ENCODE peak calls at places on chromosomes 2 and 18, in ten cellular contexts. V, J, K, M, S, Y, U, H, G and O are unnamed samples.

GRCh38 chr2:66830881-66831280 is 396.0 kb downstream of the MEIS1 start:
- DNase-seq in M (no peak), H (no peak), Y (no peak), S (no peak), G (no peak), V (no peak), K (no peak), J (no peak), U (no peak), O (no peak)

GRCh38 chr2:38509322-38509946 is 93.3 kb downstream of the HNRNPLL start:
- DNase-seq in Y (no peak), J (no peak), S (no peak), U (no peak), M (no peak), G (no peak), K (peak), V (no peak), H (peak), O (no peak)

GRCh38 chr2:10490806-10491291 is 42.7 kb upstream of the ODC1 start:
- DNase-seq in J (peak), U (no peak), M (peak), S (peak), V (no peak), G (peak), H (no peak), K (no peak), Y (peak), O (no peak)

GRCh38 chr2:85741811-85742507 is 11.8 kb upstream of the ATOH8 start:
- DNase-seq in S (peak), V (no peak), U (no peak), J (peak), G (no peak), Y (peak), H (no peak), M (peak), K (peak), O (no peak)

GRCh38 chr2:160252278-160252887 is 52.3 kb upstream of the ITGB6 start:
- DNase-seq in K (peak), Y (no peak), H (peak), S (no peak), G (no peak), M (no peak), J (no peak), V (no peak), U (no peak), O (peak)

GRCh38 chr2:43129676-43130547 is 96.5 kb downstream of the ZFP36L2 start:
- DNase-seq in H (no peak), U (no peak), Y (peak), G (peak), S (no peak), M (peak), K (no peak), V (no peak), J (peak), O (no peak)

GRCh38 chr2:189849550-189849949 is 65.3 kb downstream of the PMS1 start:
- DNase-seq in Y (no peak), M (no peak), G (no peak), J (no peak), S (no peak), U (no peak), H (no peak), V (no peak), K (no peak), O (no peak)

GRCh38 chr2:84393829-84394228 is 65.3 kb downstream of the SUCLG1 start:
- DNase-seq in G (no peak), U (no peak), K (no peak), H (no peak), M (no peak), Y (no peak), J (no peak), S (no peak), V (no peak), O (no peak)

GRCh38 chr18:53458266-53458665 is 766.2 kb downstream of the MBD2 start:
- DNase-seq in U (no peak), Y (no peak), J (no peak), K (no peak), H (no peak), V (no peak), S (no peak), M (no peak), G (no peak), O (no peak)

GRCh38 chr18:363327-364115 is 95.7 kb upstream of the THOC1 start:
- DNase-seq in G (no peak), J (no peak), K (peak), V (no peak), H (no peak), M (no peak), U (no peak), S (no peak), Y (no peak), O (no peak)

GRCh38 chr2:28224648-28225471 is 167.8 kb upstream of the FOSL2 start:
- DNase-seq in S (no peak), J (no peak), U (no peak), Y (no peak), G (no peak), M (no peak), H (no peak), K (no peak), V (no peak), O (no peak)

GRCh38 chr2:120283649-120284048 is 31.0 kb downstream of the RALB start:
- DNase-seq in S (no peak), U (no peak), G (no peak), J (no peak), Y (no peak), H (no peak), K (no peak), M (no peak), V (no peak), O (peak)

GRCh38 chr2:107721178-107721577 is 105.5 kb upstream of the RGPD4 start:
- DNase-seq in V (no peak), H (no peak), U (no peak), G (no peak), M (no peak), K (no peak), S (no peak), Y (no peak), J (no peak), O (no peak)

GRCh38 chr2:46779447-46779941 is 136.1 kb downstream of the MCFD2 start:
- DNase-seq in Y (no peak), S (no peak), K (peak), M (no peak), U (no peak), H (no peak), V (no peak), J (no peak), G (no peak), O (no peak)

GRCh38 chr2:120972286-120972685 is 236.6 kb downstream of the GLI2 start:
- DNase-seq in M (no peak), V (no peak), J (no peak), K (no peak), H (no peak), U (no peak), Y (no peak), G (no peak), S (no peak), O (no peak)

GRCh38 chr18:75521808-75522207 is 94.3 kb upstream of the SMIM21 start:
- DNase-seq in V (no peak), H (no peak), J (no peak), Y (no peak), G (no peak), K (no peak), U (no peak), S (no peak), M (no peak), O (peak)

GRCh38 chr2:191049728-191050639 is 36.0 kb upstream of the STAT1 start:
- DNase-seq in J (no peak), M (no peak), K (peak), H (no peak), S (no peak), V (no peak), U (no peak), Y (peak), G (no peak), O (no peak)

GRCh38 chr2:31138037-31138962 is at the start of gene GALNT14:
- DNase-seq in U (peak), M (peak), Y (peak), J (peak), V (peak), K (no peak), S (peak), H (no peak), G (peak), O (peak)

GRCh38 chr18:31740180-31740579 is 20.5 kb downstream of the SLC25A52 start:
- DNase-seq in S (no peak), M (peak), K (no peak), V (no peak), J (no peak), H (no peak), U (no peak), Y (no peak), G (no peak), O (peak)

GRCh38 chr2:53504507-53504906 is 263.1 kb upstream of the CHAC2 start:
- DNase-seq in V (no peak), H (no peak), K (no peak), S (no peak), Y (no peak), M (no peak), G (no peak), J (no peak), U (no peak), O (no peak)

GRCh38 chr18:69854455-69854854 is 93.2 kb downstream of the CD226 start:
- DNase-seq in V (no peak), K (no peak), H (no peak), J (no peak), Y (no peak), G (no peak), U (no peak), M (no peak), S (no peak), O (peak)

GRCh38 chr18:69853061-69853460 is 94.6 kb downstream of the CD226 start:
- DNase-seq in Y (no peak), H (no peak), V (no peak), K (no peak), M (no peak), U (no peak), S (no peak), J (no peak), G (no peak), O (no peak)

DNA sequence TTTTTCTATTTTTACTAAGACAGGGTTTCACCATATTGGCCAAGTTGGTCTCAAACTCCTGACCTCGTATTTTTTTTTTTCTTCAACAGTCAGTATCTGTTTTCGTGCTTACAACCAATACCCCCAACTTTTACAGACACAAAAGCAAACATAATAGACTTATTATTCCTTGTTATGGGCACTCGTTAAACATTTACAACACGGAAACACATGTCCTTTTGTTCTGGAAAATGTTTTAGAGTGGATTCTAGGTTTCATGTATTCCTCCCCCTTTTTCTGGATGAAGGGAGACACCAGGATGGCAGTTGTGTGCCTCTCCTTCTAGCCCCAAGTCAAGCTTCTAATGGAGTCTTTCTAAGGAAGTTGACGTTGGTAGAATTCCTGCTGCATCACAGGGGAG is 88.8 kb downstream of the CD226 start:
- DNase-seq in M (no peak), H (no peak), V (no peak), Y (no peak), G (no peak), J (no peak), S (no peak), U (no peak), K (no peak), O (no peak)
- TF ChIP-seq POLR2AphosphoS5 in M (no peak), H (no peak), V (no peak), Y (no peak), G (no peak), J (no peak), S (no peak), U (no peak), K (no peak), O (no peak)

GRCh38 chr2:240618776-240619175 is 6.5 kb upstream of the GPR35 start:
- DNase-seq in K (no peak), S (no peak), J (no peak), U (no peak), H (no peak), G (no peak), Y (no peak), M (no peak), V (no peak), O (no peak)
- TF ChIP-seq POLR2AphosphoS5 in K (no peak), S (no peak), J (no peak), U (no peak), H (no peak), G (no peak), Y (no peak), M (no peak), V (no peak), O (no peak)

GRCh38 chr2:109320195-109320935 is 191.4 kb downstream of the SH3RF3 start:
- DNase-seq in Y (no peak), G (no peak), H (no peak), J (no peak), S (no peak), M (no peak), K (no peak), V (no peak), U (no peak), O (no peak)

GRCh38 chr2:109316091-109316490 is 187.1 kb downstream of the SH3RF3 start:
- DNase-seq in S (no peak), M (no peak), V (no peak), H (no peak), Y (no peak), K (no peak), G (no peak), U (no peak), J (no peak), O (no peak)

GRCh38 chr2:109318949-109319342 is 189.9 kb downstream of the SH3RF3 start:
- DNase-seq in M (no peak), S (no peak), J (no peak), H (no peak), K (no peak), G (no peak), V (no peak), U (no peak), Y (no peak), O (no peak)

GRCh38 chr2:109317471-109318090 is 188.6 kb downstream of the SH3RF3 start:
- DNase-seq in M (no peak), G (no peak), S (no peak), V (no peak), U (no peak), Y (no peak), K (no peak), H (no peak), J (no peak), O (no peak)

GRCh38 chr2:109318150-109318948 is 189.3 kb downstream of the SH3RF3 start:
- DNase-seq in J (peak), H (no peak), G (no peak), M (peak), Y (peak), V (no peak), S (peak), U (no peak), K (no peak), O (no peak)
- TF ChIP-seq POLR2AphosphoS5 in J (no peak), H (no peak), G (no peak), M (peak), Y (peak), V (no peak), S (peak), U (no peak), K (no peak), O (no peak)

GRCh38 chr2:69083126-69083733 is 70.3 kb downstream of the ANTXR1 start:
- DNase-seq in H (no peak), V (no peak), J (no peak), U (no peak), M (no peak), Y (no peak), G (no peak), S (no peak), K (peak), O (no peak)
- TF ChIP-seq POLR2AphosphoS5 in H (no peak), V (no peak), J (peak), U (no peak), M (no peak), Y (no peak), G (no peak), S (peak), K (peak), O (no peak)

GRCh38 chr2:230137902-230138539 is 69.3 kb upstream of the SLC16A14 start:
- DNase-seq in G (no peak), M (no peak), U (no peak), K (no peak), V (no peak), J (no peak), Y (no peak), S (no peak), H (no peak), O (no peak)
- TF ChIP-seq POLR2AphosphoS5 in G (no peak), M (no peak), U (no peak), K (no peak), V (no peak), J (no peak), Y (no peak), S (no peak), H (no peak), O (no peak)

DNA sequence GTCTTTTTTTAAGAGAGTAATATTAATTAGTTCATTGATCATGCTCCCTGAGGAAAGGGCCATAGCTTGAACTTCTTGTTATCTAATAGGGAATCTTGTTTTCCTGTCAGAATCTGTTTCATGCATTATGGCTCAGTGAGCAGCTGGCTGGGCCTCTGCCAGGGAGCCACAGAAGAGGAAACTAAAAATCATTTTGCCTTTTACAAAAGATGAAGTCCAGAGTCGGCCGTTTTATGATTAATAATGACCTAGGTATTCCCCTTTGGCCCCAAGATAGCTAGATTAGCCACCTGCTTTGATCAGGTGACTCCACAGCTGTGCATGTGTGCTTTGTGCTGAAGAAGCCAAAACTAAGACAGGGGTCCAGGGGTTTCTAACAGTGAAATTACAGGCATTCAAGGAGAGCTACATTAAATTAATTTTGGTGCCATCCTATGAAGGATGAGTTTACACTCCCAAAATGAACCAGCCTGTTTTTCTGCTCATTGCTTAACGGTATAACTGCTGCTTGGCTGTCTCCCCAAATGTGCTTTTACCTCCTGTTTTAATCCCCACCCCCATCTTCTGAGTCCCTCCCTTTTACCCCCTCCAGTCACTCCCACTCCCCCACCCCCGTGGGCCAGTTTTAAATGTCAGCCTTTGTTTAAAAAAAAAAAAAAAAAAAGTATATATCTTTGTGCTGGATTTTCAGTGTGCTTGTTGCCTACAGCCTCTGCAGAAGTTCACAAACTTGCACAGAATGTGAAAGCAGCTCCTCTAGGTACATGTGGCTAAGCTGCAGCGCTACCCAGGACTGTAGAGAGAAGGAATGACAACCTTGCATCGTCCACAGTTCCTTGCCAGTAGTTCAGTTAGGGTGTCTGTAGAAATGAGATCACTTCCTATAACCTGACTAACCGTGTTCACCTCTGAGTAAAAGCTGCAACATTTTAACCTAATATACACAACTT is 93.1 kb downstream of the CABLES1 start:
- DNase-seq in Y (no peak), S (no peak), V (no peak), K (peak), H (no peak), G (no peak), M (no peak), J (peak), U (no peak), O (no peak)
- TF ChIP-seq POLR2AphosphoS5 in Y (no peak), S (no peak), V (peak), K (no peak), H (no peak), G (no peak), M (no peak), J (no peak), U (no peak), O (no peak)

DNA sequence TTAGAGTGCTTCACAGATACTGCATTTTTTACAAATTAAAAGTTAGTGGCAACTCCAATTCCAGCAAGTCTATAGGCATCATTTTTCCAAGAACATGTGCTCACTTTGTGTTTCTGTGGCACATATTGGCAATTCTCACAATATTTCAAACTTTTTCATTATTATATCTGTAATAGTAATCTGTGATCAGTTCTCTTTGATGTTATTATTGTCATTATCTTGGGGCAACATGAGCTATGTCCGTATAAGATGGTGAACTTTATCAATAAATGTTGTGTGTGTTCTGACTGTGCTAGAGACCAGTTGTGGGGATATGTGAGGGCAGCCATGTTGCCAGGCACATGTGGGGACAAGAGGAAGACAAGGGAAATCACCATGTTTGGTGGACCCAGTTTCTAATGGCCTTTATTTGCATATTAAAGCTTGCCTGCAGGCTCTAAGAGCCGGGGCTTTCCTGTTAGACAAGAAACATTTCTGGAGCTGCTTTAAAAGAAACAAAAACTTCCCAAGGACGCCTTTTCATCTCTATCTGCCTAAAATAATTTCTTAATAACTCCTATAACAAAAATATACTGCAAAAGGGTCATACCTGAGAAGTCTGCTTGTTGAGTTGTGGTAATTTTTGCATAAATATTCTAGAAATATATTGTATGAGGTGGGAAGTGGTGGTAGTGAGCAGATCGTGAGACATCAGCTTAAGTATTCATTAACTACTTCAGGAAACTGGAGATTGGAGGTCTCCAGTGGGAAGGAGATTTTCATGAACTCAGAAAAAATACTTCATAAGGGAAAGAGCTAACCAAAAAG is 37.2 kb downstream of the KYNU start:
- DNase-seq in G (no peak), J (no peak), H (no peak), Y (no peak), S (no peak), V (no peak), M (no peak), U (no peak), K (no peak), O (peak)
- TF ChIP-seq POLR2AphosphoS5 in G (no peak), J (no peak), H (no peak), Y (no peak), S (no peak), V (no peak), M (no peak), U (no peak), K (no peak), O (no peak)

GRCh38 chr18:76668119-76668518 is 154.2 kb upstream of the ZNF236 start:
- DNase-seq in U (no peak), V (no peak), M (no peak), H (no peak), G (no peak), K (no peak), Y (no peak), J (no peak), S (no peak), O (no peak)

GRCh38 chr18:76662621-76663020 is 159.7 kb upstream of the ZNF236 start:
- DNase-seq in S (no peak), J (no peak), V (no peak), G (no peak), K (no peak), Y (no peak), M (no peak), H (no peak), U (no peak), O (no peak)

GRCh38 chr18:76670564-76671288 is 151.6 kb upstream of the ZNF236 start:
- DNase-seq in Y (peak), V (no peak), U (no peak), H (no peak), G (no peak), J (no peak), K (no peak), M (no peak), S (no peak), O (no peak)

GRCh38 chr18:76668546-76668945 is 153.8 kb upstream of the ZNF236 start:
- DNase-seq in K (no peak), S (no peak), M (no peak), Y (no peak), V (no peak), U (no peak), G (no peak), H (no peak), J (no peak), O (no peak)

DNA sequence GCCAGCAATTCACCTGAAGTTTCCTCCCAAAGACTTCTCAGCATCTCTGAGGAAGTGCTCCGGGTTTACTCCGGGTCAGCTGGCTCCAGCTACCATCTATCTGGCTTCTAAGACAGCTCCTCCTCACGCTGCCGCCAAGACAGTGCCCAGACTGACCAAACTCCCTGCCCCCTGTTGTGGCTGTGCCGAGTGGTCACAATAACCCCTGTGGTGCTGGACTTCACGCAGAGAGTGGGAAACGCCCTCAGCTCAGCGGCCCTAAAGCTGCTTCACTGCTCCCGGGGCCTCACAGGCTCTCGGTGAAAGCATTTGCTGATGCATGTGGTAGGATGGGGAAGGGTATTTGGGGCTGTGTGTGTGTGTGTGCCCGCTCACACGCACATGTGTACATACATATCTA is 154.8 kb upstream of the ZNF236 start:
- DNase-seq in K (no peak), M (no peak), U (no peak), V (no peak), G (no peak), Y (no peak), S (no peak), H (no peak), J (no peak), O (no peak)
- TF ChIP-seq POLR2AphosphoS5 in K (no peak), M (no peak), U (no peak), V (no peak), G (no peak), Y (no peak), S (no peak), H (no peak), J (no peak), O (no peak)